ENCODE peak calls at places on chromosome 7, in ten cellular contexts. U is upper lobe of left lung, K is OCI-LY7, Q is tibial artery, W is PC-3, G is H9, E is K562, N is Panc1, V is mammary epithelial cell, H is upper lobe of right lung. S is an unnamed sample. For H3K4me1, the result is how much of the 10 kb centered on the place peaks cover.

GRCh38 chr7:102432476-102433318 is 678 bp upstream of the ORAI2 start:
- DNase-seq in U (no peak), K (peak), Q (no peak), W (no peak), G (peak), E (no peak), N (no peak), V (no peak), H (no peak), S (no peak)

GRCh38 chr7:47574473-47575328 is 7.2 kb downstream of the TNS3 start:
- DNase-seq in U (peak), K (peak), Q (no peak), W (no peak), G (no peak), E (no peak), N (no peak), V (no peak), H (no peak), S (peak)

GRCh38 chr7:311796-312195 is 21.8 kb downstream of the FOXL3 start:
- DNase-seq in U (no peak), K (no peak), Q (no peak), W (no peak), G (no peak), E (no peak), N (no peak), V (peak), H (no peak), S (no peak)

GRCh38 chr7:80240265-80241025 is 105.8 kb downstream of the GNAI1 start:
- DNase-seq in U (no peak), K (no peak), Q (no peak), W (peak), G (no peak), E (no peak), N (no peak), V (no peak), H (no peak), S (no peak)

GRCh38 chr7:11593322-11593721 is 238.7 kb downstream of the THSD7A start:
- DNase-seq in U (no peak), K (no peak), Q (no peak), W (no peak), G (no peak), E (no peak), N (no peak), V (no peak), H (no peak), S (no peak)

GRCh38 chr7:50728184-50728583 is 54.5 kb downstream of the GRB10 start:
- DNase-seq in U (no peak), K (no peak), Q (no peak), W (no peak), G (no peak), E (no peak), N (no peak), V (no peak), H (no peak), S (no peak)

GRCh38 chr7:42883950-42884349 is 27.9 kb downstream of the C7orf25 start:
- DNase-seq in U (peak), K (peak), Q (no peak), W (peak), G (peak), E (no peak), N (no peak), V (peak), H (peak), S (no peak)

GRCh38 chr7:15284406-15284805 is 277.4 kb downstream of the AGMO start:
- DNase-seq in U (no peak), K (no peak), Q (no peak), W (no peak), G (no peak), E (no peak), N (no peak), V (no peak), H (no peak), S (no peak)

GRCh38 chr7:104643587-104644217 is 315.3 kb downstream of the LHFPL3 start:
- DNase-seq in U (no peak), K (peak), Q (no peak), W (peak), G (peak), E (peak), N (no peak), V (peak), H (no peak), S (no peak)

GRCh38 chr7:16114633-16115032 is 306.7 kb downstream of the CRPPA start:
- DNase-seq in U (no peak), K (no peak), Q (no peak), W (peak), G (no peak), E (peak), N (peak), V (peak), H (no peak), S (no peak)

GRCh38 chr7:139660317-139661042 is 117.3 kb downstream of the HIPK2 start:
- DNase-seq in U (no peak), K (no peak), Q (no peak), W (peak), G (no peak), E (peak), N (no peak), V (peak), H (no peak), S (peak)

GRCh38 chr7:2863461-2864066 is 19.5 kb upstream of the GNA12 start:
- DNase-seq in U (peak), K (peak), Q (peak), W (peak), G (peak), E (peak), N (peak), V (peak), H (peak), S (peak)

GRCh38 chr7:95684037-95684436 is 87.7 kb upstream of the PDK4 start:
- DNase-seq in U (no peak), K (no peak), Q (no peak), W (peak), G (no peak), E (no peak), N (peak), V (peak), H (no peak), S (no peak)

GRCh38 chr7:117009705-117010361 is 56.5 kb downstream of the ST7 start:
- DNase-seq in U (no peak), K (no peak), Q (no peak), W (no peak), G (no peak), E (no peak), N (no peak), V (no peak), H (no peak), S (no peak)

GRCh38 chr7:105838273-105839141 is 37.9 kb downstream of the ATXN7L1 start:
- DNase-seq in U (peak), K (no peak), Q (no peak), W (no peak), G (no peak), E (no peak), N (no peak), V (peak), H (peak), S (peak)

GRCh38 chr7:137916980-137917645 is 70.3 kb upstream of the DGKI start:
- DNase-seq in U (no peak), K (no peak), Q (no peak), W (no peak), G (no peak), E (no peak), N (no peak), V (no peak), H (no peak), S (no peak)

GRCh38 chr7:1176891-1177373 is 16.9 kb upstream of the ZFAND2A start:
- DNase-seq in U (peak), K (peak), Q (peak), W (peak), G (peak), E (peak), N (no peak), V (peak), H (peak), S (peak)

GRCh38 chr7:77354914-77355313 is 61.2 kb downstream of the GSAP start:
- DNase-seq in U (no peak), K (no peak), Q (no peak), W (no peak), G (no peak), E (no peak), N (no peak), V (no peak), H (no peak), S (no peak)

GRCh38 chr7:26567263-26567662 is 275.6 kb downstream of the SNX10 start:
- DNase-seq in U (no peak), K (no peak), Q (no peak), W (peak), G (no peak), E (no peak), N (no peak), V (no peak), H (no peak), S (no peak)

GRCh38 chr7:68295386-68295785 is 1298.8 kb downstream of the TYW1 start:
- DNase-seq in U (no peak), K (no peak), Q (no peak), W (no peak), G (no peak), E (no peak), N (no peak), V (no peak), H (no peak), S (no peak)

GRCh38 chr7:26091933-26092332 is 60.1 kb upstream of the NFE2L3 start:
- DNase-seq in U (no peak), K (peak), Q (no peak), W (peak), G (no peak), E (peak), N (no peak), V (peak), H (no peak), S (no peak)

GRCh38 chr7:151426486-151426905 is 13.4 kb downstream of the CRYGN start:
- DNase-seq in U (peak), K (no peak), Q (peak), W (peak), G (no peak), E (no peak), N (no peak), V (peak), H (no peak), S (peak)

GRCh38 chr7:117929217-117929616 is 56.0 kb upstream of the CTTNBP2 start:
- DNase-seq in U (no peak), K (no peak), Q (no peak), W (no peak), G (no peak), E (no peak), N (no peak), V (no peak), H (no peak), S (no peak)

GRCh38 chr7:75880242-75880641 is 1.4 kb downstream of the RHBDD2 start:
- DNase-seq in U (no peak), K (no peak), Q (no peak), W (no peak), G (no peak), E (no peak), N (no peak), V (no peak), H (no peak), S (no peak)

GRCh38 chr7:140625908-140626868 is 14.4 kb downstream of the DENND2A start:
- DNase-seq in U (no peak), K (no peak), Q (peak), W (peak), G (peak), E (no peak), N (no peak), V (peak), H (peak), S (peak)

GRCh38 chr7:116478834-116479233 is 20.7 kb upstream of the CAV2 start:
- DNase-seq in U (no peak), K (no peak), Q (no peak), W (no peak), G (no peak), E (no peak), N (no peak), V (no peak), H (no peak), S (no peak)

GRCh38 chr7:117075934-117076333 is 122.6 kb downstream of the ST7 start:
- DNase-seq in U (no peak), K (no peak), Q (no peak), W (no peak), G (no peak), E (no peak), N (no peak), V (no peak), H (no peak), S (no peak)

GRCh38 chr7:25750738-25751529 is 401.1 kb upstream of the NFE2L3 start:
- DNase-seq in U (no peak), K (no peak), Q (no peak), W (no peak), G (no peak), E (no peak), N (no peak), V (no peak), H (no peak), S (no peak)

GRCh38 chr7:44540592-44541027 is 520 bp downstream of the NPC1L1 start:
- DNase-seq in U (no peak), K (no peak), Q (no peak), W (no peak), G (no peak), E (no peak), N (no peak), V (no peak), H (peak), S (no peak)

GRCh38 chr7:122520961-122521555 is 177.9 kb downstream of the RNF133 start:
- DNase-seq in U (no peak), K (no peak), Q (no peak), W (no peak), G (peak), E (no peak), N (no peak), V (no peak), H (no peak), S (no peak)

GRCh38 chr7:102122026-102122425 is 164.6 kb upstream of the SH2B2 start:
- DNase-seq in U (no peak), K (peak), Q (no peak), W (peak), G (no peak), E (peak), N (no peak), V (no peak), H (no peak), S (no peak)

GRCh38 chr7:130032698-130033097 is 18.5 kb downstream of the ZC3HC1 start:
- DNase-seq in U (no peak), K (no peak), Q (no peak), W (no peak), G (no peak), E (no peak), N (no peak), V (no peak), H (no peak), S (no peak)

GRCh38 chr7:130040576-130040975 is 10.6 kb downstream of the ZC3HC1 start:
- DNase-seq in U (no peak), K (no peak), Q (no peak), W (no peak), G (no peak), E (no peak), N (no peak), V (no peak), H (no peak), S (no peak)

DNA sequence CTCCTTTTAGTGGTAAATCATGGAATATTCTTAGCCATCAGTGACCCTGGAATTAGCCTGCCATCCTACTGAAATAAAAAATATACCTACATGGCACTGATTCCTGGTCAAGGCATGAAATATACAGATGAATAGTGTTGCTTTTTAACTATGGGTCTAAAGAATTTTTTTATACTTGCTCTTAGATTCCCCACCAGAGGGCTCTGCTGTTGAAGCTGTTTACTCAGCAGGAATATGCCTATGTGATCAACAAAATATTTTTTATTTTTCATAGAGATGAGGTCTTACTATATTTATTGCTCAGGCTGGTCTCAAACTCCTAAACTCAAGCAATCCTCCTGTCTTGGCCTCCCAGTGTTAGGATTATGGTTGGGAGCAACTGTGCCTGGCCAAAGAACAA is 13.5 kb downstream of the ZC3HC1 start:
- DNase-seq in U (no peak), K (peak), Q (no peak), W (peak), G (no peak), E (no peak), N (no peak), V (no peak), H (no peak), S (no peak)
- TF ChIP-seq CTCF in U (no peak), K (peak), Q (no peak), W (peak), G (peak), E (peak), N (no peak), V (peak), H (no peak), S (no peak)

DNA sequence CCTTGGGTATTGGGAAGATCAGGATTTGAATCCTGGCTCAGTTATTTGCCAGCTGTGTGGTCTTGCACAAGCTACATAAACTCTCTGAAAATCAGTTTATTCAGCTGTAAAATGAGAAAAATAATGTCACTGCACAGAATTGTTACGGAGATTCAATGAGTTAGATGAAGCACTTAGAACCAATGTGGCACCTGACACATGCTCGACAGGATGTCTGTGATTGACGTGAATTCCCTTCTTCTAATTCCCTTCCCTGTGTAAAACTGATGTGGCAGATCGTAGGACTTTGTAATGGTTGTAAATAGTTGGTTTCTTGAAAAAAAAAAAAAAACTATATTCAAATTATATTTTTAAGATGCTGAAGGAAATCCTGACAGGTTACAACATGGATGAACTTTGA is 249.9 kb upstream of the MKLN1 start:
- DNase-seq in U (no peak), K (no peak), Q (no peak), W (no peak), G (no peak), E (no peak), N (no peak), V (no peak), H (no peak), S (no peak)
- H3K4me1 ChIP-seq in U (under half), K (under half), Q (under half), W (under half), G (under half), E (under half), N (under half), V (under half), H (under half), S (under half)

GRCh38 chr7:34013421-34013820 is 108.1 kb downstream of the BMPER start:
- DNase-seq in U (no peak), K (no peak), Q (no peak), W (no peak), G (no peak), E (no peak), N (no peak), V (no peak), H (no peak), S (no peak)
- TF ChIP-seq CTCF in U (no peak), K (no peak), Q (no peak), W (no peak), G (no peak), E (no peak), N (no peak), V (no peak), H (no peak), S (no peak)

GRCh38 chr7:22669692-22670421 is 57.1 kb upstream of the IL6 start:
- DNase-seq in U (no peak), K (no peak), Q (no peak), W (no peak), G (peak), E (no peak), N (no peak), V (no peak), H (no peak), S (no peak)
- H3K4me1 ChIP-seq in U (under half), K (under half), Q (under half), W (half or more), G (under half), E (half or more), N (under half), V (half or more), H (under half), S (under half)

DNA sequence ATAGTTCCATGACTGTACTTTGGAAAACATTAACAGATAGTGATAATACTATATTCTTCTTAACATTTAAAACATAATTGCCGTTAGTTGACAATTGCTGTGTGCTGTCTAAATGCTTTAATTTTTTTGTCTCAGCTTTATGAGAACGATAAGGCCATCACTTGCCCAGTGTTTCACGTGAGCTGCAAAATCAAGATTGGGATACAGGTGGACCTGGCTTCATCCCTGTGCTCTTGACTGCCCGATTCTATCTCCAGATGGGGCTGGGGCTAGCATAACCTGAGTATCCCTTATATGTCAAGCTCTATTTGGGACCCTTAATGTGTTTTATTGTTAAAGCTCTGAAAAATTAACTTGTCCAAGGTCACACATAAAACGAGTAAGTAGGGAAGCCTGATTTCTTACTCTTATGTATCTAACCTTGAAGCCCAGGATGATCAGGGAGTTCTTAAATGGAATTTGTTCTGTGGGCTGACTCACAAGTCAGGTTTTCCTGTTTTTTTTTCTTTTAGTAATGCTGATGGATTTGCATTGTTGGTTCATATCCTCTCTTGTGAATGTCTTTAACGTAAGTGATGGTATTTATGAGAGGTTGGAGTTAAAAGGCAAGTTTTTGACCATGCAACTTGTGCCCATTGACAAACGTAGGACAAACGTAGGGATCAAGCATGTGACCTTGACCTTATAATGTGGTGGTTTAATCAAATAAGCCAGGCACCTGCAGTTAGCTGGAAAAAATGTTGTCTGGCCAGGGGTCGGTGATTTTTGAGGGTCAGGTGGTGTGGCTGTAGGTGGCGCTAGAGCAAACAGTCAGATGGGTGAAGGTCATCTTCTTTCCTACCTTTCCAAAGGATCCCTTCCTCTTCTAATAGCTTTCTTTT is 3.6 kb downstream of the PRKAR2B start:
- DNase-seq in U (no peak), K (peak), Q (no peak), W (peak), G (peak), E (peak), N (no peak), V (no peak), H (no peak), S (no peak)
- TF ChIP-seq CTCF in U (no peak), K (peak), Q (no peak), W (peak), G (peak), E (peak), N (peak), V (no peak), H (no peak), S (no peak)

GRCh38 chr7:6306471-6306870 is 34.0 kb upstream of the CYTH3 start:
- DNase-seq in U (no peak), K (no peak), Q (no peak), W (peak), G (no peak), E (no peak), N (peak), V (peak), H (no peak), S (no peak)

GRCh38 chr7:6310594-6310993 is 38.2 kb upstream of the CYTH3 start:
- DNase-seq in U (no peak), K (no peak), Q (no peak), W (no peak), G (no peak), E (no peak), N (no peak), V (no peak), H (no peak), S (no peak)

GRCh38 chr7:6305330-6305729 is 32.9 kb upstream of the CYTH3 start:
- DNase-seq in U (no peak), K (no peak), Q (no peak), W (no peak), G (no peak), E (no peak), N (no peak), V (no peak), H (no peak), S (no peak)

GRCh38 chr7:6307762-6308161 is 35.3 kb upstream of the CYTH3 start:
- DNase-seq in U (no peak), K (no peak), Q (no peak), W (no peak), G (peak), E (no peak), N (no peak), V (no peak), H (no peak), S (no peak)
- H3K4me1 ChIP-seq in U (under half), K (under half), Q (under half), W (under half), G (under half), E (under half), N (under half), V (under half), H (under half), S (under half)